ENCODE peak calls at places on chromosomes 6 and 20, in five cellular contexts. T is breast epithelium, N is IMR-90, X is testis, H is stomach. D is an unnamed sample.

GRCh38 chr6:149472241-149472640 is 12.6 kb downstream of the ZC3H12D start:
- DNase-seq in T (no peak), N (no peak), X (no peak), H (no peak), D (no peak)

GRCh38 chr6:1645466-1646185 is 35.9 kb downstream of the FOXC1 start:
- DNase-seq in T (no peak), N (peak; percentile 15), X (no peak), H (no peak), D (no peak)

GRCh38 chr20:45347297-45347935 is 808 bp downstream of the SDC4 start:
- DNase-seq in T (no peak), N (no peak), X (no peak), H (peak; percentile 36), D (no peak)

GRCh38 chr20:37538003-37538402 is 10.3 kb upstream of the BLCAP start:
- DNase-seq in T (no peak), N (peak; percentile 55), X (no peak), H (no peak), D (peak; percentile 87)

GRCh38 chr6:21137708-21138358 is 455.7 kb upstream of the SOX4 start:
- DNase-seq in T (no peak), N (peak; percentile 44), X (no peak), H (no peak), D (no peak)

GRCh38 chr6:170165085-170165484 is 125.8 kb downstream of the DLL1 start:
- DNase-seq in T (no peak), N (no peak), X (no peak), H (no peak), D (no peak)

GRCh38 chr6:150068786-150069648 is at the start of gene ULBP3:
- DNase-seq in T (peak; percentile 82), N (peak; percentile 93), X (peak; percentile 88), H (peak; percentile 92), D (peak; percentile 95)

GRCh38 chr6:1792989-1793388 is 183.3 kb downstream of the FOXC1 start:
- DNase-seq in T (no peak), N (peak; percentile 10), X (no peak), H (no peak), D (no peak)

GRCh38 chr20:17849901-17850673 is 118.5 kb downstream of the SNX5 start:
- DNase-seq in T (no peak), N (peak; percentile 99), X (peak; percentile 65), H (peak; percentile 72), D (peak; percentile 79)

GRCh38 chr6:26197736-26198625 is 110.8 kb downstream of the HFE start:
- DNase-seq in T (peak; percentile 39), N (peak; percentile 27), X (no peak), H (no peak), D (peak; percentile 66)

GRCh38 chr6:113630365-113630737 is 226.8 kb upstream of the MARCKS start:
- DNase-seq in T (no peak), N (peak; percentile 88), X (no peak), H (no peak), D (no peak)

GRCh38 chr20:21289651-21290050 is 13.5 kb upstream of the XRN2 start:
- DNase-seq in T (no peak), N (peak; percentile 26), X (no peak), H (no peak), D (no peak)

GRCh38 chr20:34522969-34523871 is 7.0 kb downstream of the DYNLRB1 start:
- DNase-seq in T (no peak), N (peak; percentile 81), X (peak; percentile 68), H (peak; percentile 49), D (peak; percentile 64)

GRCh38 chr6:64714073-64714472 is 993.0 kb downstream of the EYS start:
- DNase-seq in T (no peak), N (no peak), X (no peak), H (no peak), D (no peak)

GRCh38 chr6:138493413-138493812 is 5.9 kb downstream of the NHSL1 start:
- DNase-seq in T (peak; percentile 93), N (peak; percentile 46), X (no peak), H (no peak), D (no peak)

DNA sequence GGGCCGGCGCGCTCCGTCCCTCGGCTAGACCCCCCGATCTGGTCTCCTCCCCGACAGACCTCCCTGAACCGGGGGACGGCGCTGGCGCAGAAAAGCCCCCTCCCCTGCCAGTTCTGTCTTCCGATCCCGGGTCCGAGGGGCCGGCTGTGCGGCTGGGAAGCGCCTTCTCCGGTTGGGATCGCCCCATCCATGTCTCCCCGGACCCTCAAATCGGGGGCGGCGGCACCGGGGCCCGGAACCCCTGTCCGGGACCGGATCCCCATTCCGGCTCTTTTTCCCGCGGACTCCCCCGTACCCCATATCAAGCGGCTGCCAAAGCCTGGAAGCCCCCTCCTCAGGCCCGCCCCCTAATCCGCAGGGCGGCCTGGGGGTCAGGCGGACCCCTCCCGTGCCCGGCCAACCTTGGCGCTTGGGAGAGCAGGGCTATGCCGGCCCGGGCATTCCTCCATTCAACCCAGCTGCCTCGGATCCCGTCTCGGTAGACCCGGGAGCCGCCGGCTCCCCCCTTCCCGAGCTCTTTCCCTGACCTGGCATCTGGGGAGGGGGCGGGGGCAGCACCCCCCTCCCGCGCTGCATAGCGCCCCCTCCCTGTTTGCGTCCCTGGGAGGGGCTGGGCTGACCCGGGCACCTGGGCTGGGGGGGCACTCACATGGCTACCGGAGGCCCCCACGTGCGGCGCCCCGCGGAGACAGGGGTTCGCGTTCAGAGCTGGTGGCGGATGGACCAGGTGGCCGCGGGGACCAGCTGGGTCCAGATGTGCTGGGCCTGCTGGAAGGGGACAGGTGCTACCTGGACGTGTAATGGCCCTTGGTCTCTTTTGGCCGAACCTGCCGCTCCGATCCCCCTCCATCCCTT is 645 bp downstream of the DLGAP4 start:
- DNase-seq in T (no peak), N (no peak), X (no peak), H (peak; percentile 24), D (peak; percentile 31)
- H3K4me3 ChIP-seq in T (no peak overlapping the region), N (no peak overlapping the region), X (peak overlapping the region; percentile 37), H (peak overlapping the region; percentile 42), D (peak overlapping the region; percentile 53)

GRCh38 chr20:41063442-41063841 is 34.8 kb downstream of the TOP1 start:
- DNase-seq in T (no peak), N (no peak), X (no peak), H (no peak), D (no peak)

GRCh38 chr20:41065716-41066115 is 37.1 kb downstream of the TOP1 start:
- DNase-seq in T (no peak), N (no peak), X (no peak), H (no peak), D (no peak)

GRCh38 chr20:41059236-41059635 is 30.6 kb downstream of the TOP1 start:
- DNase-seq in T (no peak), N (no peak), X (no peak), H (no peak), D (no peak)

GRCh38 chr20:41061155-41061554 is 32.5 kb downstream of the TOP1 start:
- DNase-seq in T (no peak), N (no peak), X (no peak), H (no peak), D (no peak)

DNA sequence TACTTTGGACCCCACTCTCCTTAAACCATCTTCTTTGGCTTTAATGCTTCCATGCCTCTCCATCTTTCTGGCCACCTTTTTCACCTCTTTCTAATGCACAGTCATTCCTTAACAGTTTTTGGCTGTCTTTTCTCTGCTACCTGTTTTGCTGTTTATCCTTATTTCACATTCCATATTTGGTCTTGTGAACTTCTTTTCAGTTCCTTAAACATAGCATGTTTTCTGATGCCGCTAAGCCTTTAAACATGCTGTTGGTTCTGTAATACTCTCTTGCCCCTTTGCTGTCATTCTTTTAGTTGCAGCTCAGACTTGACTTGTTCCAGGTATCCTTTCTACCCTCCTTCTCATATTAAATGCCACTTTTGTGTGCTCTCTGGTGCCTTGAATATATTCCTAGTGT is 35.8 kb downstream of the TOP1 start:
- DNase-seq in T (no peak), N (no peak), X (no peak), H (no peak), D (no peak)
- TF ChIP-seq POLR2A in T (no peak), N (no peak), X (no peak), H (no peak), D (no peak)

GRCh38 chr20:6533321-6533720 is 234.2 kb upstream of the BMP2 start:
- DNase-seq in T (no peak), N (peak; percentile 78), X (no peak), H (no peak), D (no peak)

GRCh38 chr20:6530254-6530653 is 237.2 kb upstream of the BMP2 start:
- DNase-seq in T (no peak), N (peak; percentile 41), X (no peak), H (no peak), D (no peak)

GRCh38 chr20:6530916-6531315 is 236.6 kb upstream of the BMP2 start:
- DNase-seq in T (no peak), N (peak; percentile 28), X (no peak), H (no peak), D (no peak)

GRCh38 chr20:6533828-6534388 is 233.6 kb upstream of the BMP2 start:
- DNase-seq in T (no peak), N (peak; percentile 88), X (no peak), H (no peak), D (no peak)
- H3K4me3 ChIP-seq in T (no peak overlapping the region), N (peak overlapping the region; percentile 51), X (no peak overlapping the region), H (peak overlapping the region; percentile 11), D (no peak overlapping the region)

GRCh38 chr6:168416531-168416930 is 24.5 kb upstream of the SMOC2 start:
- DNase-seq in T (no peak), N (no peak), X (no peak), H (no peak), D (no peak)

GRCh38 chr6:168415993-168416530 is 24.9 kb upstream of the SMOC2 start:
- DNase-seq in T (no peak), N (no peak), X (no peak), H (no peak), D (no peak)

GRCh38 chr6:168414696-168415095 is 26.3 kb upstream of the SMOC2 start:
- DNase-seq in T (no peak), N (no peak), X (peak; percentile 56), H (no peak), D (no peak)

GRCh38 chr6:168413856-168414255 is 27.1 kb upstream of the SMOC2 start:
- DNase-seq in T (no peak), N (no peak), X (no peak), H (no peak), D (no peak)

GRCh38 chr6:168415149-168415992 is 25.6 kb upstream of the SMOC2 start:
- DNase-seq in T (no peak), N (no peak), X (peak; percentile 63), H (no peak), D (no peak)
- TF ChIP-seq POLR2A in T (no peak), N (no peak), X (no peak), H (no peak), D (no peak)

DNA sequence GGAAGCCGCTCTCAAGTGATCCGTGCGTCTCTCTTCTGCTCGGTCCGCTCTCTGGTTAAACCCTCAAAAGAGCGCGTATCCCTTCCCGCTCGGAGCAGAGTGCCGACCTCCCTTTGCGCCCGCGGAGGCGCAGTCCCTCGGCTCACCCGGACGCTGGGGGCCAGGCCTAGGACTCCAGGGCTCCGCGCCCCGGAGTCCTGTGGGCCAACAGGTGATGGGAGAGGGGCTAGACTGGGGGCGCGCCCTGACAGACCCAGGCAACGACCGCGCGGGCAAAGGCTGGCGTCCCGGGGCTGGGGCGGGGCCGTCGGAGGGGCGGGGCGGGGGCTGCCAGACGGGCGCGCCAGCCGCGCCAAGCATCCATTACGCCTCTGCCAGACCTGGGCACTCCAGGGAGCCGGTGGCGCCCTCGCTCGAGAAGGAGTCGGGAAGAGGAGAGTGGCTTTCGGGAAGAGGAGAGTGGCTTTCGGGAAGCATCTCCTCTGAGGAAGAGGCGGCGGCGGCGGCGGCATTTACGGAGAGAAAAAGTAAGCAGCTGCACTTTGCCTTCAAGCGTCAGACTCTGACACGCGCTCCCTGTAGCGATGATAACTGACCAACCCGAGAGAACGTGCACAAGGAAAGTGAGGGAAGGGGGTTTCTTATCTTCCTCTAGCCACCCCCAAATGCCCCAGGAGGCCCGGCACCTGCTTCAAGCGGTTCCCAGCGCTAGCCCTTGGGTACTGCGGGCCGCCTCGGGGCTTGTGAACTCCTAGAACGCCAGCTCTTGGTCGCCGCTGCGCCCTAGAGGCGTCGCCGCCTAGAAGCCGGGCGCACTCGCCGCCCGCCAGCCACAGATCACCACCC is 2.6 kb downstream of the EPHA7 start:
- DNase-seq in T (no peak), N (no peak), X (peak; percentile 63), H (no peak), D (no peak)
- H3K4me3 ChIP-seq in T (peak overlapping the region; percentile 43), N (no peak overlapping the region), X (peak overlapping the region; percentile 44), H (peak overlapping the region; percentile 58), D (no peak overlapping the region)